ENCODE peak calls at places on chromosome X, in six cellular contexts. Q is left ventricle myocardium inferior, P is substantia nigra, B is NT2/D1, O is occipital lobe, D is hippocampal formation. T is an unnamed sample.

GRCh38 chrX:75547783-75548182 is 24.9 kb upstream of the ZDHHC15 start:
- DNase-seq in D (no peak), B (no peak), O (no peak), P (no peak), Q (peak), T (no peak)

GRCh38 chrX:16785247-16786138 is 773 bp upstream of the TXLNG start:
- DNase-seq in D (no peak), Q (no peak), O (no peak), P (no peak), B (no peak), T (peak)

GRCh38 chrX:1205681-1206611 is 6.5 kb downstream of the CRLF2 start:
- DNase-seq in B (peak), D (no peak), P (no peak), Q (no peak), O (no peak), T (no peak)

GRCh38 chrX:13469963-13470679 is 99.3 kb upstream of the EGFL6 start:
- DNase-seq in O (no peak), P (no peak), Q (no peak), D (no peak), B (no peak), T (no peak)

GRCh38 chrX:10986616-10987015 is 124.5 kb upstream of the HCCS start:
- DNase-seq in D (no peak), Q (no peak), B (no peak), P (no peak), O (no peak), T (no peak)

GRCh38 chrX:101229155-101229554 is 9.6 kb downstream of the DRP2 start:
- DNase-seq in P (no peak), B (no peak), O (no peak), D (no peak), Q (no peak), T (no peak)

GRCh38 chrX:71103110-71103983 is 3.2 kb downstream of the CXorf65 start:
- DNase-seq in O (no peak), D (no peak), P (no peak), B (peak), Q (no peak), T (no peak)

GRCh38 chrX:40176979-40177430 is 79.2 kb upstream of the BCOR start:
- DNase-seq in D (no peak), Q (no peak), B (no peak), O (peak), P (no peak), T (no peak)

GRCh38 chrX:27915617-27916016 is 65.6 kb downstream of the DCAF8L1 start:
- DNase-seq in Q (no peak), D (no peak), P (no peak), B (no peak), O (no peak), T (no peak)

GRCh38 chrX:108348525-108348924 is 89.7 kb downstream of the COL4A6 start:
- DNase-seq in Q (no peak), D (no peak), P (no peak), O (no peak), B (no peak), T (no peak)

GRCh38 chrX:45751156-45751555 is 550.5 kb upstream of the DIPK2B start:
- DNase-seq in P (no peak), B (no peak), Q (no peak), O (no peak), D (no peak), T (no peak)

GRCh38 chrX:46319750-46320149 is 225.5 kb downstream of the ZNF674 start:
- DNase-seq in O (no peak), Q (no peak), B (no peak), P (no peak), D (no peak), T (no peak)

GRCh38 chrX:120727503-120727902 is 97.6 kb upstream of the C1GALT1C1 start:
- DNase-seq in B (no peak), P (no peak), Q (no peak), D (no peak), O (no peak), T (no peak)

GRCh38 chrX:129649268-129650182 is 5.2 kb downstream of the APLN start:
- DNase-seq in D (no peak), B (no peak), P (no peak), Q (no peak), O (no peak), T (no peak)

GRCh38 chrX:37824491-37825224 is 22.7 kb downstream of the DYNLT3 start:
- DNase-seq in P (no peak), Q (no peak), B (no peak), D (no peak), O (no peak), T (no peak)

GRCh38 chrX:19487520-19488200 is 27.6 kb downstream of the MAP3K15 start:
- DNase-seq in O (no peak), B (no peak), Q (no peak), D (no peak), P (no peak), T (no peak)

GRCh38 chrX:155127465-155127864 is 56.2 kb downstream of the BRCC3 start:
- DNase-seq in P (no peak), Q (no peak), O (no peak), D (no peak), B (no peak), T (no peak)

GRCh38 chrX:123743312-123743711 is 10.5 kb upstream of the THOC2 start:
- DNase-seq in D (no peak), Q (no peak), O (no peak), B (no peak), P (no peak), T (no peak)

GRCh38 chrX:65745992-65746391 is 78.5 kb downstream of the MSN start:
- DNase-seq in O (no peak), Q (no peak), P (no peak), B (no peak), D (no peak), T (no peak)

GRCh38 chrX:151488677-151489076 is 74.8 kb upstream of the PASD1 start:
- DNase-seq in Q (no peak), D (no peak), P (no peak), B (no peak), O (no peak), T (no peak)

GRCh38 chrX:17377795-17378194 is 2.8 kb downstream of the NHS start:
- DNase-seq in B (no peak), D (no peak), O (no peak), Q (no peak), P (no peak), T (no peak)

GRCh38 chrX:17580529-17581155 is 156.7 kb upstream of the SCML1 start:
- DNase-seq in Q (no peak), B (no peak), P (no peak), D (no peak), O (no peak), T (peak)

GRCh38 chrX:104370089-104370488 is 115.4 kb upstream of the ESX1 start:
- DNase-seq in P (no peak), B (no peak), D (no peak), O (no peak), Q (no peak), T (no peak)

GRCh38 chrX:1535241-1536041 is 1.5 kb downstream of the P2RY8 start:
- DNase-seq in Q (no peak), O (no peak), D (no peak), P (no peak), B (no peak), T (no peak)

GRCh38 chrX:3345281-3346081 is 971 bp downstream of the MXRA5 start:
- DNase-seq in Q (peak), D (no peak), B (no peak), P (no peak), O (peak), T (no peak)

GRCh38 chrX:114924846-114925245 is 92.6 kb downstream of the IL13RA2 start:
- DNase-seq in O (no peak), D (no peak), P (no peak), B (peak), Q (no peak), T (no peak)

GRCh38 chrX:134530845-134531244 is 70.9 kb downstream of the HPRT1 start:
- DNase-seq in D (no peak), Q (no peak), B (no peak), O (no peak), P (no peak), T (no peak)

GRCh38 chrX:2855761-2856160 is 27.0 kb downstream of the GYG2 start:
- DNase-seq in O (no peak), Q (no peak), B (no peak), D (no peak), P (no peak), T (no peak)

GRCh38 chrX:136268051-136269048 is 17.1 kb upstream of the MAP7D3 start:
- DNase-seq in D (no peak), O (no peak), P (no peak), Q (no peak), B (no peak), T (peak)

GRCh38 chrX:8879750-8880149 is 78.6 kb upstream of the FAM9A start:
- DNase-seq in D (no peak), P (no peak), Q (no peak), B (no peak), O (no peak), T (no peak)

GRCh38 chrX:78710146-78710545 is 37.4 kb upstream of the LPAR4 start:
- DNase-seq in D (no peak), Q (no peak), O (no peak), P (no peak), B (no peak), T (no peak)

GRCh38 chrX:46209037-46209436 is 336.2 kb downstream of the ZNF674 start:
- DNase-seq in D (no peak), Q (no peak), P (no peak), O (no peak), B (no peak), T (no peak)

T was measured in anterior cingulate cortex.